ENCODE peak calls at places on chromosome 14, in eight cellular contexts. P is Panc1, N is GM12878, E is SK-N-SH, V is GM23338, F is A549, A is HepG2, T is HCT116. X is an unnamed sample.

GRCh38 chr14:80587096-80587724 is 354.3 kb downstream of the CEP128 start:
- DNase-seq in P (peak), N (peak), E (no peak), V (peak), F (no peak), A (peak), T (peak), X (no peak)

GRCh38 chr14:99312106-99312505 is 40.1 kb upstream of the BCL11B start:
- DNase-seq in P (no peak), N (no peak), E (no peak), V (no peak), F (no peak), A (no peak), T (no peak), X (no peak)

GRCh38 chr14:75982724-75983358 is 1.0 kb upstream of the TGFB3 start:
- DNase-seq in P (no peak), N (no peak), E (no peak), V (no peak), F (peak), A (no peak), T (no peak), X (peak)

GRCh38 chr14:99774526-99775307 is 18.5 kb upstream of the EML1 start:
- DNase-seq in P (no peak), N (no peak), E (no peak), V (no peak), F (no peak), A (no peak), T (no peak), X (no peak)

GRCh38 chr14:53002576-53002975 is 51.7 kb upstream of the FERMT2 start:
- DNase-seq in P (no peak), N (no peak), E (no peak), V (no peak), F (no peak), A (peak), T (no peak), X (no peak)

GRCh38 chr14:104870368-104871144 is 5.5 kb downstream of the CEP170B start:
- DNase-seq in P (no peak), N (no peak), E (peak), V (peak), F (peak), A (peak), T (no peak), X (peak)

GRCh38 chr14:33254342-33254741 is 315.7 kb downstream of the NPAS3 start:
- DNase-seq in P (no peak), N (no peak), E (no peak), V (no peak), F (no peak), A (no peak), T (no peak), X (no peak)

GRCh38 chr14:99605299-99605961 is 1.4 kb upstream of the CCDC85C start:
- DNase-seq in P (no peak), N (no peak), E (peak), V (peak), F (peak), A (peak), T (peak), X (no peak)

GRCh38 chr14:96635850-96636249 is 133.7 kb downstream of the PAPOLA start:
- DNase-seq in P (no peak), N (no peak), E (peak), V (no peak), F (no peak), A (no peak), T (no peak), X (no peak)

GRCh38 chr14:26392498-26392897 is 205.3 kb downstream of the NOVA1 start:
- DNase-seq in P (no peak), N (no peak), E (no peak), V (peak), F (no peak), A (no peak), T (no peak), X (no peak)

GRCh38 chr14:91119556-91120311 is 5.9 kb downstream of the DGLUCY start:
- DNase-seq in P (peak), N (no peak), E (no peak), V (no peak), F (no peak), A (no peak), T (peak), X (no peak)

GRCh38 chr14:37274652-37275051 is 76.9 kb downstream of the MIPOL1 start:
- DNase-seq in P (no peak), N (no peak), E (no peak), V (no peak), F (no peak), A (no peak), T (no peak), X (no peak)

GRCh38 chr14:37279818-37280217 is 82.1 kb downstream of the MIPOL1 start:
- DNase-seq in P (no peak), N (no peak), E (no peak), V (no peak), F (no peak), A (no peak), T (no peak), X (no peak)

GRCh38 chr14:37275963-37276362 is 78.2 kb downstream of the MIPOL1 start:
- DNase-seq in P (no peak), N (no peak), E (no peak), V (no peak), F (no peak), A (no peak), T (no peak), X (no peak)

GRCh38 chr14:37278673-37279538 is 81.2 kb downstream of the MIPOL1 start:
- DNase-seq in P (no peak), N (no peak), E (no peak), V (no peak), F (no peak), A (no peak), T (no peak), X (no peak)
- TF ChIP-seq REST in P (no peak), N (no peak), E (no peak), V (no peak), F (no peak), A (no peak), T (no peak), X (no peak)

DNA sequence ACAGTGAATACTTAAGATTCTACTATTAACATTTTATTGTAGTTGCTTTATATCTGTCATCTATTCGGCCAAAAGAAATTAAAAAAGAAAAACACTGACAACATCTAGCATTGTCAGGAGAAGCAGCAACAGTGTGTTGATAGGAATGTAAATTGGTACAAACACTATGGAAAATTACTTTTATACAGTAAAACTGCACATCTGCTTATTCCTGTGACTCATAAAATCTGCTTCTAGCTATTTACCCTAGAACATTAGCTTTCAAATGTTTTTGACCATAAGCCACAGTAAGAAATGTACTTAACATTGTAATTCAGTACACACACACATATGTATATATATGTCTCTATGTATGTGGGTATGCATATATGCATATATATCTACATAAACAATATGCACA is 278.9 kb upstream of the GARIN2 start:
- DNase-seq in P (no peak), N (no peak), E (no peak), V (no peak), F (no peak), A (no peak), T (no peak), X (no peak)
- TF ChIP-seq REST in P (no peak), N (no peak), E (no peak), V (no peak), F (no peak), A (no peak), T (no peak), X (no peak)

GRCh38 chr14:36443374-36443773 is 76.7 kb downstream of the NKX2-1 start:
- DNase-seq in P (no peak), N (no peak), E (no peak), V (peak), F (no peak), A (no peak), T (no peak), X (no peak)

GRCh38 chr14:36442824-36443241 is 77.2 kb downstream of the NKX2-1 start:
- DNase-seq in P (no peak), N (no peak), E (no peak), V (peak), F (no peak), A (no peak), T (no peak), X (no peak)

GRCh38 chr14:36441283-36441682 is 78.7 kb downstream of the NKX2-1 start:
- DNase-seq in P (no peak), N (no peak), E (no peak), V (peak), F (no peak), A (no peak), T (no peak), X (no peak)

GRCh38 chr14:36438883-36439282 is 81.1 kb downstream of the NKX2-1 start:
- DNase-seq in P (no peak), N (no peak), E (no peak), V (no peak), F (no peak), A (no peak), T (no peak), X (no peak)
- TF ChIP-seq REST in P (no peak), N (no peak), E (no peak), V (no peak), F (no peak), A (no peak), T (no peak), X (no peak)

GRCh38 chr14:54708161-54708560 is 141.2 kb downstream of the SAMD4A start:
- DNase-seq in P (no peak), N (no peak), E (no peak), V (no peak), F (no peak), A (no peak), T (no peak), X (no peak)

GRCh38 chr14:54708982-54709381 is 142.1 kb downstream of the SAMD4A start:
- DNase-seq in P (no peak), N (no peak), E (no peak), V (no peak), F (no peak), A (no peak), T (no peak), X (no peak)

GRCh38 chr14:54711312-54711711 is 144.4 kb downstream of the SAMD4A start:
- DNase-seq in P (no peak), N (no peak), E (no peak), V (no peak), F (no peak), A (no peak), T (no peak), X (no peak)

GRCh38 chr14:54709867-54710266 is 142.9 kb downstream of the SAMD4A start:
- DNase-seq in P (no peak), N (no peak), E (no peak), V (no peak), F (no peak), A (peak), T (no peak), X (no peak)

DNA sequence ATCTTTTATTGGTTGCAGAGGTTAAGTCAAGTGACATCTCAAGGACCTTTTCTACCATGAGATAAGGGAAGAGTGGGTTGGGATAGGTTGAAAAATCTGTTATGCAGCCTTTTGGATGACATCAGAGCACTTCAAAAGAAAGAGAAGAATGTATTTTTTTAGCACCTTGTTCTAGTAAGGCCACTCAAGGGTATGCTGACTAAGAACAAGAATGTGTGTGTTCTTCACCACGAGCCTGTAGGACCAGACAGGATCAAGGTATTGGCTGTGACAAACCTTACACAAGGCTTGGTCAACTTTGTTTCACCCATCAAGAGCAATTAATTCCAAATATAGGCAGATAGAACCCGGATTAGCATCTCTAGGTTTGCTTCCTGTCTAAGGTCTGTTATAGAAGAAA is 142.5 kb downstream of the SAMD4A start:
- DNase-seq in P (no peak), N (peak), E (no peak), V (no peak), F (no peak), A (no peak), T (no peak), X (no peak)
- TF ChIP-seq REST in P (no peak), N (no peak), E (no peak), V (no peak), F (no peak), A (no peak), T (no peak), X (no peak)

DNA sequence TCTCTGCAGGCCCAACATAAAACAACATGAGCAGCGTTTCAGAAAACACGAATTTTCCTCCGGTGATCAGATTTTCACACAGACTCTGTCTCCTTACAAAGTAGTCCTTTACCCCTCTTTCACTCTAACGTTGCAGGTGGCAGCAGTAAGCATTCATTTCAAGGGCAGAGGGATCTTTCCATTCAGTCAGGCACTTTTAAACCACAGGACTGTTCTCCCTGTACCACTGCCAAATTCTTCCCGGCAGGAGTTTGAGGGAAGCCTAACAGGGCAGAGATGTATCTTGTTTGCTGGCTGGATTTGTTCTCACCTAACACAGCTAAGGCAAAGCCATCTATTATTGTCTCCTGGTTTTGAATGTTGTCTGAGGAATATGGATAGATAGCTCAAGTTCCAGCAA is 1187.3 kb upstream of the SEL1L start:
- DNase-seq in P (no peak), N (no peak), E (no peak), V (peak), F (no peak), A (no peak), T (no peak), X (no peak)
- TF ChIP-seq REST in P (no peak), N (no peak), E (no peak), V (no peak), F (no peak), A (no peak), T (no peak), X (no peak)

GRCh38 chr14:58915646-58916045 is 272.8 kb upstream of the DAAM1 start:
- DNase-seq in P (no peak), N (no peak), E (no peak), V (no peak), F (no peak), A (no peak), T (no peak), X (no peak)
- TF ChIP-seq REST in P (no peak), N (no peak), E (no peak), V (no peak), F (no peak), A (no peak), T (no peak), X (no peak)

DNA sequence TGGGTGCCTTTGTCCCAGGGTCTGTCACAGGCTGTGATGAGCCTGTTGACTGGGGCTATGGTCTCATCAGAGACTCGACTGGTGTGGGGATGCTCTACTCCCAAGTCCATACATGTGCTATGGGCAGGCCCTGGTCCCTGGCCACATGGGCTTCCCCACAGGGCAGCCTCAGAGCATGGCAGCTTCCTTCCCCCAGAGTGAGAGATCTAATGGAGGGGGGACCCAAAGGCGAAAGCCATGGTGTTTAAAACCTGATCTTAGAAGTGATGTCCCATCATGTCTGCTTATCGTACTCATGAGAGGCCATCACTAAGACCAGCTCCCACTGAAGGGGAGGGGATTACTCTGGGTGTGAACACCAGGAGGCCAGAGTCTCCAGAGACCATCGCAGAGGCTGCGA is 279.0 kb upstream of the RTL1 start:
- DNase-seq in P (no peak), N (no peak), E (peak), V (no peak), F (no peak), A (no peak), T (no peak), X (no peak)
- TF ChIP-seq REST in P (no peak), N (no peak), E (no peak), V (no peak), F (no peak), A (no peak), T (no peak), X (no peak)

GRCh38 chr14:64684091-64684490 is 20.1 kb upstream of the PLEKHG3 start:
- DNase-seq in P (no peak), N (no peak), E (no peak), V (no peak), F (no peak), A (peak), T (no peak), X (no peak)
- TF ChIP-seq REST in P (no peak), N (no peak), E (no peak), V (no peak), F (no peak), A (no peak), T (no peak), X (no peak)

X was measured in HL-60.